ENCODE peak calls at places on chromosomes 5 and 9, in seven cellular contexts. A, D, U, T, I, M and W are unnamed samples.

GRCh38 chr5:168647083-168647482 is 67.9 kb upstream of the PANK3 start:
- DNase-seq in M (no peak), A (no peak), D (no peak), U (no peak), T (no peak), I (no peak), W (peak; percentile 81)

GRCh38 chr5:1557114-1557873 is 33.5 kb upstream of the LPCAT1 start:
- DNase-seq in A (no peak), I (no peak), D (no peak), T (peak; percentile 52), M (no peak), U (no peak), W (no peak)

GRCh38 chr9:99190597-99191283 is 31.0 kb downstream of the ALG2 start:
- DNase-seq in A (no peak), I (no peak), U (no peak), T (no peak), M (no peak), D (no peak), W (no peak)

GRCh38 chr9:99059074-99059894 is 45.6 kb upstream of the TGFBR1 start:
- DNase-seq in D (no peak), U (no peak), I (peak; percentile 22), M (no peak), A (no peak), T (no peak), W (peak; percentile 42)

GRCh38 chr5:76289692-76290091 is 113.4 kb upstream of the IQGAP2 start:
- DNase-seq in A (no peak), M (no peak), I (no peak), T (no peak), D (no peak), U (no peak), W (no peak)

GRCh38 chr5:50751064-50751657 is 84.7 kb downstream of the PARP8 start:
- DNase-seq in M (no peak), D (no peak), T (no peak), U (no peak), I (peak; percentile 23), A (peak; percentile 55), W (peak; percentile 65)

GRCh38 chr5:9419794-9420193 is 126.1 kb downstream of the SEMA5A start:
- DNase-seq in A (no peak), U (no peak), T (no peak), M (no peak), D (no peak), I (no peak), W (no peak)

GRCh38 chr5:95858023-95858461 is 35.5 kb upstream of the GLRX start:
- DNase-seq in I (no peak), T (no peak), A (peak; percentile 93), D (peak; percentile 70), M (no peak), U (no peak), W (peak; percentile 94)

GRCh38 chr5:1662559-1663043 is 137.0 kb downstream of the MRPL36 start:
- DNase-seq in D (no peak), T (peak; percentile 21), U (no peak), M (no peak), I (no peak), A (no peak), W (no peak)

GRCh38 chr9:17462869-17463464 is 115.9 kb upstream of the SH3GL2 start:
- DNase-seq in T (no peak), I (peak; percentile 8), D (peak; percentile 31), U (peak; percentile 36), M (no peak), A (peak; percentile 78), W (peak; percentile 76)